ENCODE peak calls at places on chromosome 10, in eight cellular contexts. One of them, this sample, is unnamed. For H3K9me3, the result is how much of the 10 kb centered on the place peaks cover.

GRCh38 chr10:66215921-66216320 is 709.9 kb upstream of the LRRTM3 start:
- DNase-seq in cardiac muscle cell: no peak
- DNase-seq in SK-N-SH: no peak
- DNase-seq in lower lobe of right lung: no peak
- DNase-seq in aorta: no peak
- DNase-seq in right lobe of liver: no peak
- DNase-seq in WERI-Rb-1: no peak
- DNase-seq in colonic mucosa: no peak
- DNase-seq in this sample: no peak

GRCh38 chr10:31728698-31729224 is 199.9 kb downstream of the ARHGAP12 start:
- DNase-seq in cardiac muscle cell: no peak
- DNase-seq in SK-N-SH: no peak
- DNase-seq in lower lobe of right lung: no peak
- DNase-seq in aorta: no peak
- DNase-seq in right lobe of liver: no peak
- DNase-seq in WERI-Rb-1: no peak
- DNase-seq in colonic mucosa: no peak
- DNase-seq in this sample: no peak

GRCh38 chr10:52187521-52188258 is 126.4 kb upstream of the DKK1 start:
- DNase-seq in cardiac muscle cell: no peak
- DNase-seq in SK-N-SH: no peak
- DNase-seq in lower lobe of right lung: no peak
- DNase-seq in aorta: no peak
- DNase-seq in right lobe of liver: no peak
- DNase-seq in WERI-Rb-1: no peak
- DNase-seq in colonic mucosa: no peak
- DNase-seq in this sample: no peak

GRCh38 chr10:576130-576465 is 113.4 kb downstream of the DIP2C start:
- DNase-seq in cardiac muscle cell: peak
- DNase-seq in SK-N-SH: no peak
- DNase-seq in lower lobe of right lung: peak
- DNase-seq in aorta: no peak
- DNase-seq in right lobe of liver: no peak
- DNase-seq in WERI-Rb-1: no peak
- DNase-seq in colonic mucosa: no peak
- DNase-seq in this sample: no peak

GRCh38 chr10:112562803-112563663 is 116.0 kb downstream of the VTI1A start:
- DNase-seq in cardiac muscle cell: peak
- DNase-seq in SK-N-SH: no peak
- DNase-seq in lower lobe of right lung: no peak
- DNase-seq in aorta: no peak
- DNase-seq in right lobe of liver: no peak
- DNase-seq in WERI-Rb-1: no peak
- DNase-seq in colonic mucosa: no peak
- DNase-seq in this sample: no peak

GRCh38 chr10:12705943-12706342 is 295.6 kb downstream of the CCDC3 start:
- DNase-seq in cardiac muscle cell: no peak
- DNase-seq in SK-N-SH: no peak
- DNase-seq in lower lobe of right lung: no peak
- DNase-seq in aorta: no peak
- DNase-seq in right lobe of liver: no peak
- DNase-seq in WERI-Rb-1: no peak
- DNase-seq in colonic mucosa: no peak
- DNase-seq in this sample: no peak

GRCh38 chr10:75531571-75532031 is 100.2 kb downstream of the LRMDA start:
- DNase-seq in cardiac muscle cell: peak
- DNase-seq in SK-N-SH: no peak
- DNase-seq in lower lobe of right lung: no peak
- DNase-seq in aorta: no peak
- DNase-seq in right lobe of liver: no peak
- DNase-seq in WERI-Rb-1: no peak
- DNase-seq in colonic mucosa: no peak
- DNase-seq in this sample: no peak

GRCh38 chr10:121027390-121027789 is 176.2 kb downstream of the WDR11 start:
- DNase-seq in cardiac muscle cell: no peak
- DNase-seq in SK-N-SH: peak
- DNase-seq in lower lobe of right lung: no peak
- DNase-seq in aorta: no peak
- DNase-seq in right lobe of liver: no peak
- DNase-seq in WERI-Rb-1: peak
- DNase-seq in colonic mucosa: no peak
- DNase-seq in this sample: no peak

GRCh38 chr10:78042058-78042751 is 8.5 kb downstream of the RPS24 start:
- DNase-seq in cardiac muscle cell: no peak
- DNase-seq in SK-N-SH: no peak
- DNase-seq in lower lobe of right lung: no peak
- DNase-seq in aorta: no peak
- DNase-seq in right lobe of liver: no peak
- DNase-seq in WERI-Rb-1: no peak
- DNase-seq in colonic mucosa: no peak
- DNase-seq in this sample: no peak

GRCh38 chr10:18400201-18400910 is 251.0 kb downstream of the NSUN6 start:
- DNase-seq in cardiac muscle cell: no peak
- DNase-seq in SK-N-SH: peak
- DNase-seq in lower lobe of right lung: no peak
- DNase-seq in aorta: no peak
- DNase-seq in right lobe of liver: peak
- DNase-seq in WERI-Rb-1: peak
- DNase-seq in colonic mucosa: peak
- DNase-seq in this sample: no peak

GRCh38 chr10:3271385-3272115 is 99.0 kb upstream of the PITRM1 start:
- DNase-seq in cardiac muscle cell: no peak
- DNase-seq in SK-N-SH: no peak
- DNase-seq in lower lobe of right lung: no peak
- DNase-seq in aorta: peak
- DNase-seq in right lobe of liver: no peak
- DNase-seq in WERI-Rb-1: no peak
- DNase-seq in colonic mucosa: no peak
- DNase-seq in this sample: no peak

GRCh38 chr10:80660266-80660665 is 122.6 kb downstream of the SH2D4B start:
- DNase-seq in cardiac muscle cell: no peak
- DNase-seq in SK-N-SH: no peak
- DNase-seq in lower lobe of right lung: no peak
- DNase-seq in aorta: no peak
- DNase-seq in right lobe of liver: no peak
- DNase-seq in WERI-Rb-1: no peak
- DNase-seq in colonic mucosa: no peak
- DNase-seq in this sample: no peak

GRCh38 chr10:94439275-94439861 is 37.0 kb downstream of the TBC1D12 start:
- DNase-seq in cardiac muscle cell: peak
- DNase-seq in SK-N-SH: no peak
- DNase-seq in lower lobe of right lung: no peak
- DNase-seq in aorta: peak
- DNase-seq in right lobe of liver: peak
- DNase-seq in WERI-Rb-1: no peak
- DNase-seq in colonic mucosa: peak
- DNase-seq in this sample: no peak

GRCh38 chr10:24912214-24912613 is 40.2 kb downstream of the PRTFDC1 start:
- DNase-seq in cardiac muscle cell: peak
- DNase-seq in SK-N-SH: no peak
- DNase-seq in lower lobe of right lung: no peak
- DNase-seq in aorta: no peak
- DNase-seq in right lobe of liver: no peak
- DNase-seq in WERI-Rb-1: no peak
- DNase-seq in colonic mucosa: no peak
- DNase-seq in this sample: no peak

GRCh38 chr10:51311232-51311631 is 236.9 kb downstream of the PRKG1 start:
- DNase-seq in cardiac muscle cell: no peak
- DNase-seq in SK-N-SH: no peak
- DNase-seq in lower lobe of right lung: no peak
- DNase-seq in aorta: no peak
- DNase-seq in right lobe of liver: no peak
- DNase-seq in WERI-Rb-1: no peak
- DNase-seq in colonic mucosa: no peak
- DNase-seq in this sample: no peak

GRCh38 chr10:48399056-48399541 is 92.6 kb downstream of the MAPK8 start:
- DNase-seq in cardiac muscle cell: no peak
- DNase-seq in SK-N-SH: no peak
- DNase-seq in lower lobe of right lung: no peak
- DNase-seq in aorta: no peak
- DNase-seq in right lobe of liver: no peak
- DNase-seq in WERI-Rb-1: peak
- DNase-seq in colonic mucosa: no peak
- DNase-seq in this sample: no peak

DNA sequence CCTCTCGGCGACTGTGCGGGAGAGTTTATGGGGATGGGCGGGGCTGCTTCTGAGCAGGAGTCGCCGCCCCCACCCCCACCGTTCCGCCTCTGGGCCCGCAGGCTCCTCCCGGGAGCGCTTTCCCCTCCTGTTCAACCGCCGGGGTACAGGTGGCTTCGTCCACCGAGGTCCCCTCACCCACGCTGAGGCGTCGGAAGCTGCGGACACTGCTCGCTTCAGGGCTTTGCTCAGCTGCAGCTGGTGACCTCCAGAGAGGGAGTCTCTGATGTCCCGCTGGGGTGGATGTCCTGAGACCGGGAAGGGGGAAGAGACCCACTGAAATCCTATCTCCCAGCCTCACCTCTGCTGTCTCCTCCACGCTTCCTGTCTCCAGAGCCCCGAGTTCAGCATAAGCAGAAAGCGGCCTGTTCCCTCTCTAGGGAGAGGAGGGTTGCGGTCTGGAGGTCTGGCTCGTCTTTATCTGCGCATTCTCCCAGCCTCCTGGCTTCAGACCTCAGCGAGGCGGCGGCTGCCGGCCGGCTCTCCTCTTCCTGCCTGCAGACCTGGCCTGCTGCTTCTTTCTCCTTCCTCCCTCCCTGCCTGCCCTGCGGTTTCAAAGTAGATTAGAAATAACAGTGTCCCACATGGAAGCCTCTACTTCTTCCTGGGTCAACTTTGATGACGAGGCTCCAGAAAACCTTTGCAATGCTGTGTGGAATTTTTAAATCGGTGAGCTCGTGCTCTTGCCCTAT is 1.8 kb downstream of the CYP2E1 start:
- DNase-seq in cardiac muscle cell: peak
- DNase-seq in SK-N-SH: peak
- DNase-seq in lower lobe of right lung: no peak
- DNase-seq in aorta: no peak
- DNase-seq in right lobe of liver: no peak
- DNase-seq in WERI-Rb-1: peak
- DNase-seq in colonic mucosa: no peak
- DNase-seq in this sample: no peak
- H3K9me3 ChIP-seq in cardiac muscle cell: under half
- H3K9me3 ChIP-seq in SK-N-SH: under half
- H3K9me3 ChIP-seq in lower lobe of right lung: under half
- H3K9me3 ChIP-seq in aorta: under half
- H3K9me3 ChIP-seq in right lobe of liver: under half
- H3K9me3 ChIP-seq in WERI-Rb-1: under half
- H3K9me3 ChIP-seq in colonic mucosa: under half
- H3K9me3 ChIP-seq in this sample: under half

GRCh38 chr10:37712489-37713131 is 144.8 kb downstream of the ZNF248 start:
- DNase-seq in cardiac muscle cell: no peak
- DNase-seq in SK-N-SH: no peak
- DNase-seq in lower lobe of right lung: no peak
- DNase-seq in aorta: no peak
- DNase-seq in right lobe of liver: no peak
- DNase-seq in WERI-Rb-1: peak
- DNase-seq in colonic mucosa: no peak
- DNase-seq in this sample: no peak
- H3K9me3 ChIP-seq in cardiac muscle cell: under half
- H3K9me3 ChIP-seq in SK-N-SH: under half
- H3K9me3 ChIP-seq in lower lobe of right lung: under half
- H3K9me3 ChIP-seq in aorta: under half
- H3K9me3 ChIP-seq in right lobe of liver: under half
- H3K9me3 ChIP-seq in WERI-Rb-1: under half
- H3K9me3 ChIP-seq in colonic mucosa: under half
- H3K9me3 ChIP-seq in this sample: under half

GRCh38 chr10:133129854-133130495 is 30.0 kb upstream of the KNDC1 start:
- DNase-seq in cardiac muscle cell: no peak
- DNase-seq in SK-N-SH: peak
- DNase-seq in lower lobe of right lung: peak
- DNase-seq in aorta: peak
- DNase-seq in right lobe of liver: peak
- DNase-seq in WERI-Rb-1: no peak
- DNase-seq in colonic mucosa: no peak
- DNase-seq in this sample: no peak
- H3K9me3 ChIP-seq in cardiac muscle cell: under half
- H3K9me3 ChIP-seq in SK-N-SH: under half
- H3K9me3 ChIP-seq in lower lobe of right lung: under half
- H3K9me3 ChIP-seq in aorta: under half
- H3K9me3 ChIP-seq in right lobe of liver: under half
- H3K9me3 ChIP-seq in WERI-Rb-1: under half
- H3K9me3 ChIP-seq in colonic mucosa: under half
- H3K9me3 ChIP-seq in this sample: under half

GRCh38 chr10:132330486-132330833 is 1.5 kb upstream of the LRRC27 start:
- DNase-seq in cardiac muscle cell: no peak
- DNase-seq in SK-N-SH: no peak
- DNase-seq in lower lobe of right lung: no peak
- DNase-seq in aorta: no peak
- DNase-seq in right lobe of liver: no peak
- DNase-seq in WERI-Rb-1: no peak
- DNase-seq in colonic mucosa: no peak
- DNase-seq in this sample: no peak

GRCh38 chr10:132333386-132333785 is 1.4 kb downstream of the LRRC27 start:
- DNase-seq in cardiac muscle cell: no peak
- DNase-seq in SK-N-SH: no peak
- DNase-seq in lower lobe of right lung: no peak
- DNase-seq in aorta: no peak
- DNase-seq in right lobe of liver: no peak
- DNase-seq in WERI-Rb-1: no peak
- DNase-seq in colonic mucosa: no peak
- DNase-seq in this sample: no peak

GRCh38 chr10:132331259-132331955 is 586 bp upstream of the LRRC27 start:
- DNase-seq in cardiac muscle cell: no peak
- DNase-seq in SK-N-SH: no peak
- DNase-seq in lower lobe of right lung: no peak
- DNase-seq in aorta: no peak
- DNase-seq in right lobe of liver: no peak
- DNase-seq in WERI-Rb-1: no peak
- DNase-seq in colonic mucosa: no peak
- DNase-seq in this sample: no peak

GRCh38 chr10:132329565-132330485 is 2.2 kb upstream of the LRRC27 start:
- DNase-seq in cardiac muscle cell: peak
- DNase-seq in SK-N-SH: no peak
- DNase-seq in lower lobe of right lung: no peak
- DNase-seq in aorta: no peak
- DNase-seq in right lobe of liver: no peak
- DNase-seq in WERI-Rb-1: no peak
- DNase-seq in colonic mucosa: no peak
- DNase-seq in this sample: no peak

DNA sequence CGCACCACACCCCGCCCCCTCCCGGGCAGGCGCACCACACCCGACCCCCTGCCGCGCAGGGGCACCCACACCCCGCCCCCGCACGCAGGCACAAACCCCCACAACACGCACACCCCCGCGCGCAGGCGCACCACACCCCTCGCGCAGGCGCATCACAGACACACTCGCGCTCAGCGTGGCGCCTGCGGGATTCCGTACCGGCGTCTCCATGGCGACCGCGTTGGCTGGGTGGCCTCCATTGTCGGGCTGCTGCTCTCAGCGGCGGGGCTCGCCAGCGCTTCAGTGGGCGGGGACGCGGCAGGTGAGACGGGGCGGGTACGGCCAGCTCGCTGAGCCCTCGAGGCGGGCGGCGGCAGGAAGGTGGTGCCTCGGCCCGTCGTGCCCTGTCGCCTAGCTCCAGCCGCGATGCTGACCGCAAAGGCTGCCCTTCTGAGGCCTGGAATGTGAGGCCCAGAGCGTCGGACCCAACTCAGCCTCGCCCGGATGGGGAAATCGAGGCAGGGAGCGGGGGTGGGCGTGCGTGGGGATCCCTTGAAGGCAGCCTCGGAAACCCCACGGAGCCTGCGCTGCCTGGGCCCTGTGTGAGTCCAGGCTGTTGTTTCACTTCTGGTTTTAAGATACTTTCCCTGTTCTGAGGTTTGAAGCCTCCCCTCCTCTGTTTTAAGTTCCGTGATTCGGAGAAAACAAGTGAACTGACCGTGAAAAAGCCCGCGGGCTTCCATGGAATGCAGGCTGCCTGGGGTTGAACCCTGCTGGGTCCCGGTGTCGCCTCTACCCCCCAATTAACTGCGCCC is at the start of gene LRRC27:
- DNase-seq in cardiac muscle cell: peak
- DNase-seq in SK-N-SH: peak
- DNase-seq in lower lobe of right lung: peak
- DNase-seq in aorta: peak
- DNase-seq in right lobe of liver: peak
- DNase-seq in WERI-Rb-1: peak
- DNase-seq in colonic mucosa: peak
- DNase-seq in this sample: peak
- H3K9me3 ChIP-seq in cardiac muscle cell: under half
- H3K9me3 ChIP-seq in SK-N-SH: under half
- H3K9me3 ChIP-seq in lower lobe of right lung: under half
- H3K9me3 ChIP-seq in aorta: under half
- H3K9me3 ChIP-seq in right lobe of liver: under half
- H3K9me3 ChIP-seq in WERI-Rb-1: under half
- H3K9me3 ChIP-seq in colonic mucosa: under half
- H3K9me3 ChIP-seq in this sample: under half

This sample was measured in upper lobe of right lung.